ENCODE peak calls at places on chromosomes 16 and 17, in ten cellular contexts. One of them, this sample, is unnamed.

GRCh38 chr16:88649924-88650748 is 717 bp downstream of the CYBA start:
- DNase-seq in HepG2: peak; percentile 43
- DNase-seq in transverse colon: peak; percentile 65
- DNase-seq in sigmoid colon: no peak
- DNase-seq in tibial nerve: no peak
- DNase-seq in H1: peak; percentile 70
- DNase-seq in ovary: no peak
- DNase-seq in upper lobe of left lung: peak; percentile 59
- DNase-seq in suprapubic skin: peak; percentile 80
- DNase-seq in SK-N-SH: peak; percentile 71
- DNase-seq in this sample: peak; percentile 48

GRCh38 chr16:70691223-70692129 is 5.6 kb upstream of the MTSS2 start:
- DNase-seq in HepG2: peak; percentile 48
- DNase-seq in tibial nerve: peak; percentile 70
- DNase-seq in transverse colon: peak; percentile 69
- DNase-seq in H1: no peak
- DNase-seq in upper lobe of left lung: no peak
- DNase-seq in SK-N-SH: peak; percentile 86
- DNase-seq in ovary: peak; percentile 74
- DNase-seq in sigmoid colon: peak; percentile 97
- DNase-seq in suprapubic skin: peak; percentile 91
- DNase-seq in this sample: peak; percentile 52

GRCh38 chr17:63497708-63498483 is 21.0 kb downstream of the ACE start:
- DNase-seq in suprapubic skin: no peak
- DNase-seq in tibial nerve: no peak
- DNase-seq in transverse colon: no peak
- DNase-seq in ovary: no peak
- DNase-seq in HepG2: peak; percentile 62
- DNase-seq in SK-N-SH: peak; percentile 78
- DNase-seq in sigmoid colon: no peak
- DNase-seq in H1: peak; percentile 81
- DNase-seq in upper lobe of left lung: no peak
- DNase-seq in this sample: no peak

GRCh38 chr16:27579086-27579980 is 29.4 kb downstream of the KATNIP start:
- DNase-seq in upper lobe of left lung: no peak
- DNase-seq in SK-N-SH: no peak
- DNase-seq in transverse colon: no peak
- DNase-seq in ovary: no peak
- DNase-seq in suprapubic skin: no peak
- DNase-seq in HepG2: peak; percentile 89
- DNase-seq in tibial nerve: no peak
- DNase-seq in H1: no peak
- DNase-seq in sigmoid colon: peak; percentile 41
- DNase-seq in this sample: no peak

GRCh38 chr16:48383877-48384304 is 1.3 kb downstream of the SIAH1 start:
- DNase-seq in sigmoid colon: no peak
- DNase-seq in ovary: no peak
- DNase-seq in transverse colon: peak; percentile 26
- DNase-seq in HepG2: peak; percentile 70
- DNase-seq in tibial nerve: no peak
- DNase-seq in SK-N-SH: no peak
- DNase-seq in H1: no peak
- DNase-seq in upper lobe of left lung: no peak
- DNase-seq in suprapubic skin: no peak
- DNase-seq in this sample: no peak

GRCh38 chr16:15782573-15783365 is 74.1 kb downstream of the MYH11 start:
- DNase-seq in transverse colon: no peak
- DNase-seq in tibial nerve: no peak
- DNase-seq in SK-N-SH: peak; percentile 22
- DNase-seq in H1: no peak
- DNase-seq in HepG2: peak; percentile 64
- DNase-seq in sigmoid colon: no peak
- DNase-seq in suprapubic skin: no peak
- DNase-seq in ovary: no peak
- DNase-seq in upper lobe of left lung: no peak
- DNase-seq in this sample: no peak

GRCh38 chr16:73268311-73268997 is 220.5 kb upstream of the ZFHX3 start:
- DNase-seq in ovary: no peak
- DNase-seq in upper lobe of left lung: no peak
- DNase-seq in H1: no peak
- DNase-seq in tibial nerve: no peak
- DNase-seq in HepG2: peak; percentile 12
- DNase-seq in sigmoid colon: no peak
- DNase-seq in transverse colon: no peak
- DNase-seq in SK-N-SH: peak; percentile 46
- DNase-seq in suprapubic skin: no peak
- DNase-seq in this sample: no peak

GRCh38 chr16:57784334-57784733 is 18.0 kb downstream of the KIFC3 start:
- DNase-seq in H1: no peak
- DNase-seq in HepG2: no peak
- DNase-seq in SK-N-SH: no peak
- DNase-seq in tibial nerve: no peak
- DNase-seq in transverse colon: no peak
- DNase-seq in upper lobe of left lung: no peak
- DNase-seq in ovary: no peak
- DNase-seq in sigmoid colon: no peak
- DNase-seq in suprapubic skin: no peak
- DNase-seq in this sample: no peak

GRCh38 chr17:40707720-40708119 is 4.2 kb upstream of the KRT24 start:
- DNase-seq in suprapubic skin: peak; percentile 72
- DNase-seq in ovary: no peak
- DNase-seq in sigmoid colon: peak; percentile 74
- DNase-seq in tibial nerve: peak; percentile 39
- DNase-seq in H1: no peak
- DNase-seq in HepG2: peak; percentile 33
- DNase-seq in SK-N-SH: no peak
- DNase-seq in upper lobe of left lung: peak; percentile 68
- DNase-seq in transverse colon: no peak
- DNase-seq in this sample: no peak

GRCh38 chr17:40703652-40704051 is at the start of gene KRT24:
- DNase-seq in upper lobe of left lung: no peak
- DNase-seq in HepG2: no peak
- DNase-seq in H1: no peak
- DNase-seq in tibial nerve: no peak
- DNase-seq in suprapubic skin: no peak
- DNase-seq in ovary: no peak
- DNase-seq in SK-N-SH: no peak
- DNase-seq in sigmoid colon: no peak
- DNase-seq in transverse colon: no peak
- DNase-seq in this sample: no peak

GRCh38 chr17:40699880-40700279 is 3.7 kb downstream of the KRT24 start:
- DNase-seq in HepG2: no peak
- DNase-seq in upper lobe of left lung: no peak
- DNase-seq in suprapubic skin: no peak
- DNase-seq in SK-N-SH: no peak
- DNase-seq in sigmoid colon: no peak
- DNase-seq in ovary: peak; percentile 34
- DNase-seq in tibial nerve: no peak
- DNase-seq in H1: no peak
- DNase-seq in transverse colon: no peak
- DNase-seq in this sample: no peak

GRCh38 chr17:40702271-40702670 is 1.3 kb downstream of the KRT24 start:
- DNase-seq in transverse colon: no peak
- DNase-seq in ovary: no peak
- DNase-seq in tibial nerve: no peak
- DNase-seq in H1: no peak
- DNase-seq in SK-N-SH: no peak
- DNase-seq in HepG2: no peak
- DNase-seq in suprapubic skin: no peak
- DNase-seq in upper lobe of left lung: no peak
- DNase-seq in sigmoid colon: no peak
- DNase-seq in this sample: no peak

GRCh38 chr17:40705567-40705966 is 2.0 kb upstream of the KRT24 start:
- DNase-seq in sigmoid colon: no peak
- DNase-seq in SK-N-SH: no peak
- DNase-seq in HepG2: no peak
- DNase-seq in transverse colon: no peak
- DNase-seq in ovary: no peak
- DNase-seq in H1: no peak
- DNase-seq in upper lobe of left lung: no peak
- DNase-seq in tibial nerve: no peak
- DNase-seq in suprapubic skin: no peak
- DNase-seq in this sample: no peak
- H3K27me3 ChIP-seq in sigmoid colon: no peaks in the 10 kb centered on the region
- H3K27me3 ChIP-seq in SK-N-SH: peaks cover 74% of the 10 kb centered on the region
- H3K27me3 ChIP-seq in HepG2: peaks cover 21% of the 10 kb centered on the region
- H3K27me3 ChIP-seq in transverse colon: peaks cover 29% of the 10 kb centered on the region
- H3K27me3 ChIP-seq in ovary: no peaks in the 10 kb centered on the region
- H3K27me3 ChIP-seq in H1: no peaks in the 10 kb centered on the region
- H3K27me3 ChIP-seq in upper lobe of left lung: no peaks in the 10 kb centered on the region
- H3K27me3 ChIP-seq in tibial nerve: no peaks in the 10 kb centered on the region
- H3K27me3 ChIP-seq in suprapubic skin: peaks cover 5% of the 10 kb centered on the region
- H3K27me3 ChIP-seq in this sample: no peaks in the 10 kb centered on the region

GRCh38 chr17:32222621-32223020 is 43.0 kb upstream of the RHBDL3 start:
- DNase-seq in ovary: no peak
- DNase-seq in upper lobe of left lung: no peak
- DNase-seq in HepG2: no peak
- DNase-seq in SK-N-SH: no peak
- DNase-seq in sigmoid colon: no peak
- DNase-seq in H1: no peak
- DNase-seq in suprapubic skin: no peak
- DNase-seq in tibial nerve: no peak
- DNase-seq in transverse colon: no peak
- DNase-seq in this sample: no peak

GRCh38 chr17:32226881-32227280 is 38.8 kb upstream of the RHBDL3 start:
- DNase-seq in ovary: peak; percentile 57
- DNase-seq in SK-N-SH: no peak
- DNase-seq in sigmoid colon: no peak
- DNase-seq in HepG2: no peak
- DNase-seq in transverse colon: no peak
- DNase-seq in H1: no peak
- DNase-seq in upper lobe of left lung: no peak
- DNase-seq in suprapubic skin: no peak
- DNase-seq in tibial nerve: no peak
- DNase-seq in this sample: no peak

GRCh38 chr17:32223703-32224102 is 41.9 kb upstream of the RHBDL3 start:
- DNase-seq in transverse colon: no peak
- DNase-seq in upper lobe of left lung: no peak
- DNase-seq in HepG2: no peak
- DNase-seq in SK-N-SH: no peak
- DNase-seq in H1: no peak
- DNase-seq in suprapubic skin: no peak
- DNase-seq in tibial nerve: no peak
- DNase-seq in ovary: no peak
- DNase-seq in sigmoid colon: no peak
- DNase-seq in this sample: no peak

GRCh38 chr17:32227910-32228309 is 37.7 kb upstream of the RHBDL3 start:
- DNase-seq in transverse colon: no peak
- DNase-seq in HepG2: no peak
- DNase-seq in suprapubic skin: no peak
- DNase-seq in SK-N-SH: no peak
- DNase-seq in upper lobe of left lung: no peak
- DNase-seq in tibial nerve: no peak
- DNase-seq in H1: peak; percentile 54
- DNase-seq in sigmoid colon: no peak
- DNase-seq in ovary: no peak
- DNase-seq in this sample: no peak
- TF ChIP-seq EP300 in transverse colon: no peak
- TF ChIP-seq EP300 in HepG2: no peak
- TF ChIP-seq EP300 in suprapubic skin: no peak
- TF ChIP-seq EP300 in SK-N-SH: no peak
- TF ChIP-seq EP300 in upper lobe of left lung: no peak
- TF ChIP-seq EP300 in tibial nerve: no peak
- TF ChIP-seq EP300 in H1: no peak
- TF ChIP-seq EP300 in sigmoid colon: no peak
- TF ChIP-seq EP300 in ovary: no peak
- TF ChIP-seq EP300 in this sample: no peak

DNA sequence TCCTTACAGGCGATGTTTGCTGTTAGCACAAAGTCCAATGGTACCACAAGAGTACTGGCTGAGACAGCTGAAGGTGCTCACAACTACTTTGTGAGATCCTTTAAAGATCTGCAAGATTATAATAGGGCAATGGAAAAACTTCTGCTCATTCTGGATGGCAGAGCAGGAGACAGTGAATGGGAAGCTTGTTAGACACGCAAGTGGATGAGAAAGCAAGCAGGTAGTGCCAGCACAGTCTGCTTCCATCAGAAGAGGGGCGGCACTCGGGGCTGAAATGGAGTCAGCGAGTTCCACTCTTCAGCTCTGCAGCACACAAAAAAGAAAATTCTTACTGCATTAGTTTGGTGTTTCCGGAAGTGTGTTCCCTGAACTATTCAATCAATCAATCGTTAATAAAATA is 4.8 kb upstream of the TEKT3 start:
- DNase-seq in suprapubic skin: no peak
- DNase-seq in tibial nerve: no peak
- DNase-seq in transverse colon: no peak
- DNase-seq in SK-N-SH: no peak
- DNase-seq in H1: no peak
- DNase-seq in sigmoid colon: no peak
- DNase-seq in HepG2: no peak
- DNase-seq in ovary: no peak
- DNase-seq in upper lobe of left lung: no peak
- DNase-seq in this sample: no peak
- H3K27me3 ChIP-seq in suprapubic skin: no peaks in the 10 kb centered on the region
- H3K27me3 ChIP-seq in tibial nerve: peaks cover 6% of the 10 kb centered on the region
- H3K27me3 ChIP-seq in transverse colon: peaks cover 9% of the 10 kb centered on the region
- H3K27me3 ChIP-seq in SK-N-SH: peaks cover 4% of the 10 kb centered on the region
- H3K27me3 ChIP-seq in H1: peaks cover under 1% of the 10 kb centered on the region
- H3K27me3 ChIP-seq in sigmoid colon: no peaks in the 10 kb centered on the region
- H3K27me3 ChIP-seq in HepG2: peaks cover 26% of the 10 kb centered on the region
- H3K27me3 ChIP-seq in ovary: no peaks in the 10 kb centered on the region
- H3K27me3 ChIP-seq in upper lobe of left lung: peaks cover 12% of the 10 kb centered on the region
- H3K27me3 ChIP-seq in this sample: no peaks in the 10 kb centered on the region

GRCh38 chr16:51150159-51150893 is 744 bp downstream of the SALL1 start:
- DNase-seq in transverse colon: no peak
- DNase-seq in tibial nerve: no peak
- DNase-seq in SK-N-SH: peak; percentile 51
- DNase-seq in H1: peak; percentile 64
- DNase-seq in suprapubic skin: no peak
- DNase-seq in HepG2: no peak
- DNase-seq in sigmoid colon: no peak
- DNase-seq in ovary: peak; percentile 63
- DNase-seq in upper lobe of left lung: no peak
- DNase-seq in this sample: no peak

GRCh38 chr16:51150894-51151320 is at the start of gene SALL1:
- DNase-seq in upper lobe of left lung: no peak
- DNase-seq in transverse colon: no peak
- DNase-seq in sigmoid colon: no peak
- DNase-seq in suprapubic skin: no peak
- DNase-seq in ovary: peak; percentile 62
- DNase-seq in SK-N-SH: no peak
- DNase-seq in H1: peak; percentile 54
- DNase-seq in HepG2: no peak
- DNase-seq in tibial nerve: no peak
- DNase-seq in this sample: no peak

GRCh38 chr16:51152691-51153261 is 1.7 kb upstream of the SALL1 start:
- DNase-seq in ovary: peak; percentile 50
- DNase-seq in tibial nerve: no peak
- DNase-seq in suprapubic skin: no peak
- DNase-seq in sigmoid colon: no peak
- DNase-seq in transverse colon: no peak
- DNase-seq in upper lobe of left lung: no peak
- DNase-seq in SK-N-SH: peak; percentile 42
- DNase-seq in HepG2: no peak
- DNase-seq in H1: peak; percentile 78
- DNase-seq in this sample: no peak

GRCh38 chr16:51151951-51152663 is 1.0 kb upstream of the SALL1 start:
- DNase-seq in HepG2: peak; percentile 79
- DNase-seq in upper lobe of left lung: no peak
- DNase-seq in H1: peak; percentile 91
- DNase-seq in SK-N-SH: peak; percentile 74
- DNase-seq in tibial nerve: no peak
- DNase-seq in suprapubic skin: no peak
- DNase-seq in ovary: peak; percentile 92
- DNase-seq in sigmoid colon: no peak
- DNase-seq in transverse colon: peak; percentile 33
- DNase-seq in this sample: peak; percentile 34

DNA sequence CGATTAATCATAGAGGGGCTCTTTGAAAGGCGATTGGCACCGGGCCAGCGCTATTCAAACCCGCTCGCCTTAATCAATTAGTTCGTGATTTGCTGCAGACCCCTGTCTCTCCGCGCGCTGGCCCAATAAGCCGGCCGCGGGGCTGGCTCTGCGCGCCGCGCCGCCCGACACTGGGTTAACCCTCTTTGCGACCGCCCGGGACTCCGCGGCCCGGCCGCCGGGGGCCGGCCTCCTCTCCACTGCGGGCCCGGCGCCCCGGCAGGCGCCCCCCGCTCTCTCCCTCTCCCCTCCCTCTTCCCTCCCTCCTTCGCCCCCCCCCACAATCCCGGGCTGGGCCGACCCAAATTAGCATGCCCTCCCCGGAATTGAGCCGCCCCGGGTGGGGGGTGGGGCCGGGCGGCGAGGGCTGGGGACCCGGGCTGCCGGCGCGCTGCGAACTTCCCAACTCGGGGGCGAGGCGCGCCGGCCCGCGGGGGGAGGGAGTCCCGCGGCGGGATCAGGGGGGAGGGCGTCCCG is 423 bp upstream of the SALL1 start:
- DNase-seq in H1: peak; percentile 82
- DNase-seq in sigmoid colon: no peak
- DNase-seq in suprapubic skin: no peak
- DNase-seq in ovary: peak; percentile 89
- DNase-seq in transverse colon: peak; percentile 23
- DNase-seq in tibial nerve: no peak
- DNase-seq in upper lobe of left lung: no peak
- DNase-seq in SK-N-SH: peak; percentile 81
- DNase-seq in HepG2: peak; percentile 86
- DNase-seq in this sample: peak; percentile 39
- TF ChIP-seq EP300 in H1: no peak
- TF ChIP-seq EP300 in sigmoid colon: no peak
- TF ChIP-seq EP300 in suprapubic skin: no peak
- TF ChIP-seq EP300 in ovary: no peak
- TF ChIP-seq EP300 in transverse colon: no peak
- TF ChIP-seq EP300 in tibial nerve: no peak
- TF ChIP-seq EP300 in upper lobe of left lung: no peak
- TF ChIP-seq EP300 in SK-N-SH: no peak
- TF ChIP-seq EP300 in HepG2: no peak
- TF ChIP-seq EP300 in this sample: no peak

This sample was measured in stomach.